ENCODE peak calls at places on chromosomes 6 and 20, in six cellular contexts. F, R, I, J, T and U are unnamed samples.

GRCh38 chr6:168927026-168927425 is 326.6 kb downstream of the THBS2 start:
- DNase-seq in I (no peak), R (no peak), T (no peak), J (no peak), F (no peak), U (no peak)

GRCh38 chr6:169035381-169036280 is 218.0 kb downstream of the THBS2 start:
- DNase-seq in J (peak; percentile 52), T (no peak), F (no peak), R (peak; percentile 95), I (no peak), U (no peak)

GRCh38 chr20:45867811-45868176 is 10.4 kb downstream of the ZSWIM3 start:
- DNase-seq in F (peak; percentile 17), R (peak; percentile 88), J (peak; percentile 91), I (no peak), T (no peak), U (no peak)

GRCh38 chr6:79257381-79258205 is 23.1 kb upstream of the HMGN3 start:
- DNase-seq in F (peak; percentile 68), I (no peak), R (peak; percentile 68), J (peak; percentile 75), T (no peak), U (no peak)

GRCh38 chr6:90251295-90251992 is 45.2 kb downstream of the BACH2 start:
- DNase-seq in I (no peak), J (no peak), T (no peak), F (no peak), R (peak; percentile 37), U (no peak)

GRCh38 chr6:135182993-135183531 is 2.0 kb downstream of the MYB start:
- DNase-seq in T (peak; percentile 52), J (peak; percentile 39), I (no peak), R (no peak), F (no peak), U (no peak)

GRCh38 chr6:111993342-111993741 is 60.6 kb upstream of the CCN6 start:
- DNase-seq in F (no peak), T (no peak), I (no peak), R (no peak), J (no peak), U (no peak)

GRCh38 chr6:127514396-127515227 is 4.5 kb downstream of the MTCL3 start:
- DNase-seq in F (no peak), J (no peak), R (peak; percentile 72), T (peak; percentile 83), I (peak; percentile 3), U (peak; percentile 77)

GRCh38 chr20:820328-820953 is 13.1 kb upstream of the FAM110A start:
- DNase-seq in T (no peak), I (no peak), F (no peak), R (no peak), J (no peak), U (no peak)

GRCh38 chr6:55888917-55889316 is 13.5 kb upstream of the BMP5 start:
- DNase-seq in I (no peak), J (no peak), R (no peak), F (no peak), T (no peak), U (no peak)

GRCh38 chr6:82015526-82015925 is 232.0 kb downstream of the IBTK start:
- DNase-seq in I (no peak), F (peak; percentile 43), J (no peak), T (no peak), R (no peak), U (no peak)

GRCh38 chr6:162856885-162857284 is 129.1 kb downstream of the PACRG start:
- DNase-seq in I (peak; percentile 58), T (peak; percentile 88), R (peak; percentile 90), F (peak; percentile 69), J (peak; percentile 66), U (peak; percentile 87)

GRCh38 chr20:3640259-3640658 is 22.9 kb downstream of the GFRA4 start:
- DNase-seq in T (no peak), J (no peak), F (no peak), R (no peak), I (no peak), U (no peak)

DNA sequence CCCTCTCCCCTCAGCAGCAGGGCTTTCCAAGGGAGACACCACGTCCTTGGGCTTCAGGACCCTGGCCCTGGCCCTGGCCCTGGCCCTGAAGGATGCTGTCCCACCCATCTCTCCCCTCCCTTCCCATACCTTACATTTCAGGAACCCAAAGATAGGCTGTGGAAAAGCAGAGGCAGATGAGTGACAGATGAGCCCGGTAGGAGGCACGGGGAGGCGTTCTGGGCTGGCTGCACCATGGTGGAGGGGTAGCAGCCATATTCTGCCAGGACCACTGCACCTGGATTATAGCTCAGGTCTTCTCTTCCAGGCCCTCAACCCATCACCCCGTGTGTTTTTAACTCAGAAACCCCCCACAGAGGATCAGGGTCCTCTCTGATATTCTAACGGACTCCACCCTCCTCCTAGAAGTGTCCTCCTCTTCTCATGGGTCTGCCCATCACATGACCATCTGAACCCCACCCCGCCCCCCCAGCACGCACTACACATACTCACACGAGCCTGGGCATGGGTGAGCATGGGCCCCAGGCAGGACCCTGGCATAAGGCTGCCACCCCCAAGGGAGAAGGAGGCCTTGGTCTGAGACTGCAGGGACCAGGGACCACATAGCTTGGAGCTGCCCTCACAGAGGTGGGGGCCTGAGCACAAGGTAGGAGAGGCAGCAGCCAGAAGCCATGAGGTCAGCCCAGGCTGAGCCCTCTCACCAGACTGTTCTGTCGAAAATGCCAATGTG is 220.8 kb upstream of the CDH4 start:
- DNase-seq in J (no peak), T (no peak), I (no peak), F (no peak), R (no peak), U (no peak)
- TF ChIP-seq EZH2 in J (no peak), T (no peak), I (no peak), F (no peak), R (no peak), U (no peak)

DNA sequence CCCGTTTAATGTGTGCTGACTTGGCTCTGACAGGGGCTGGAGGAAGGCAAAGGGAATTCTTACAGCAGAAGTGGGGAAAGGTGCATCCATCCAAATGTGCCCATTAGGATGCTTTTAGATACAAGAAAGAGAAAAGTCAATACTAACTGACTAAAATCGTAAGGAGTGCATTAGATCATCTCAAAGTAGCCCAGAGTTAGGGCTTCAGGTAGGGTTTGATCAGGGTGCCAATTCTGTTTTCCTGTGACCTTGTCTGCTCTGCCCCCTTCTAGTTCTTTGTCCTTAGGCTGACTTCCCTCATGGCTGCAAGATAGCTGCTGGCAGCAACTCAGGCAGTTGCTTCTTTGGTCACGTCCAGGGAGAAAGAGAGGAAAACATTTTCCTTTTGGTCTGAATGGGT is 240.8 kb downstream of the CDC5L start:
- DNase-seq in I (no peak), R (no peak), J (no peak), F (no peak), T (no peak), U (no peak)
- H3K4me1 ChIP-seq in I (peaks cover 26% of the 10 kb centered on the region), R (no peaks in the 10 kb centered on the region), J (no peaks in the 10 kb centered on the region), F (no peaks in the 10 kb centered on the region), T (peaks cover 16% of the 10 kb centered on the region), U (no peaks in the 10 kb centered on the region)

DNA sequence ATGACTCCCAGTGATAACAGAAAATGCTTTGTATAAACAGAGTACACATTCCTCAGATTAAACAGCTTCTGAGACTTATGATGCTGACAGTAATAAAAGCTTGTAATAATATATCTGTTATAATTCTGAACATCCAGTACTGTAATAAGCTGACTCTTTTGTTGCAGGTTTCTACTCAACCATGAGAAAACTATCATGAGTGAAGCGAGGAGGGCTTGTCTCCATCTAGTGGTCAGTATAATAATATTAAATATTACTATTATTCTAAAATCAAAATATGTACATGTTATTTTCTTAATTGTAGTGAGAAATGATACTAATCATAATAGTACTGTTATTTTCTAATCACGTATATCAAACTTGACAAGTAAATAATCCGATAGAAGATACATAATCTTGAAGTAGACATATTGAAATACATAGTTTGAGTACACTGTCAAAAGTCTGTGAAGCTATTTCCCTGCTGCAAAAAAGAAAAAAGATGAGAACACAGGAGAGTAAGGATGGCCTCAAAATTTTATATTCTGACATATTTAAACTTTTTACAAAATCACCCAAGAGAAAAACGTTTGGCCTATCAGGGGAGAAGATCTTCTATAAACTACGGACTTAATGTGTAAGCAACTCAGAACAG is 183.1 kb downstream of the MOXD1 start:
- DNase-seq in I (no peak), R (peak; percentile 35), T (no peak), J (peak; percentile 42), F (peak; percentile 63), U (peak; percentile 35)
- TF ChIP-seq CTCF in I (no peak), R (peak; percentile 46), T (peak; percentile 53), J (peak; percentile 36), F (peak; percentile 25), U (peak; percentile 64)

DNA sequence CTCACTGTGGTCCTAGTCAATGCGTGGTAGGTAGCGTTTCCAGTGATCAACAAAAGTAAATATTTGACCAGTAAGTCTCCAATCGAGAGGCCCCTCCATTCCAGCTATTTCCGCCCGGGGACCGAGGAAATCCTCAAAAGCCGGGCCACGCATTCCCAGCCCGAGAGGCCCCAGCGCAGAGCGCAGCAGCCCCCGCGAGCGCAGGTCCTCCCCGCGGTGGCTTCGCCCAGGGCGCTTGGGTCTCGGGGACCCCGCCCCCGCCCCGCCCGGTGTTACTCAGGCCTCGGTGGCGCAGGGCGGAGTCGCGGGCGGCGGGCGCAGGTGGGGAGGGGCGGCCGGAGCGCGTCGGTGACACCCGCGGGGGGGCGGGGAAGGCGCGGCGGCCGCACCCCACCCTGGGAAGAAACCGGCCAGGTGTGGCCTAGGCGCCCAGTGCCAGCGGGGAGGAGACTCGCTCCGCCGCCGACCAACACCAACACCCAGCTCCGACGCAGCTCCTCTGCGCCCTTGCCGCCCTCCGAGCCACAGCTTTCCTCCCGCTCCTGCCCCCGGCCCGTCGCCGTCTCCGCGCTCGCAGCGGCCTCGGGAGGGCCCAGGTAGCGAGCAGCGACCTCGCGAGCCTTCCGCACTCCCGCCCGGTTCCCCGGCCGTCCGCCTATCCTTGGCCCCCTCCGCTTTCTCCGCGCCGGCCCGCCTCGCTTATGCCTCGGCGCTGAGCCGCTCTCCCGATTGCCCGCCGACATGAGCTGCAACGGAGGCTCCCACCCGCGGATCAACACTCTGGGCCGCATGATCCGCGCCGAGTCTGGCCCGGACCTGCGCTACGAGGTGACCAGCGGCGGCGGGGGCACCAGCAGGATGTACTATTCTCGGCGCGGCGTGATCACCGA is at the start of gene DSP:
- DNase-seq in F (peak; percentile 15), I (peak; percentile 25), T (peak; percentile 85), R (peak; percentile 32), J (peak; percentile 86), U (peak; percentile 18)
- TF ChIP-seq EZH2 in F (peak; percentile 90), I (no peak), T (no peak), R (no peak), J (no peak), U (peak; percentile 34)

GRCh38 chr6:75601608-75602163 is at the start of gene SENP6:
- DNase-seq in I (no peak), J (peak; percentile 71), F (peak; percentile 86), T (peak; percentile 92), R (peak; percentile 80), U (peak; percentile 87)
- H3K4me1 ChIP-seq in I (peaks cover 4% of the 10 kb centered on the region), J (peaks cover 11% of the 10 kb centered on the region), F (peaks cover 11% of the 10 kb centered on the region), T (peaks cover 8% of the 10 kb centered on the region), R (peaks cover 3% of the 10 kb centered on the region), U (peaks cover 11% of the 10 kb centered on the region)